ENCODE peak calls at places on chromosomes 11 and 22, in five cellular contexts. One of them, this sample, is unnamed.

GRCh38 chr11:35121326-35121865 is 17.6 kb upstream of the CD44 start:
- DNase-seq in mucosa of descending colon: no peak
- DNase-seq in PC-3: no peak
- DNase-seq in WTC11: no peak
- DNase-seq in OCI-LY7: no peak
- DNase-seq in this sample: no peak

GRCh38 chr11:128146926-128147605 is 440.3 kb downstream of the ETS1 start:
- DNase-seq in mucosa of descending colon: no peak
- DNase-seq in PC-3: peak
- DNase-seq in WTC11: no peak
- DNase-seq in OCI-LY7: no peak
- DNase-seq in this sample: no peak

GRCh38 chr11:72222907-72223614 is 1.5 kb upstream of the INPPL1 start:
- DNase-seq in mucosa of descending colon: peak
- DNase-seq in PC-3: peak
- DNase-seq in WTC11: peak
- DNase-seq in OCI-LY7: peak
- DNase-seq in this sample: peak

GRCh38 chr11:17695454-17696441 is 23.6 kb upstream of the MYOD1 start:
- DNase-seq in mucosa of descending colon: no peak
- DNase-seq in PC-3: no peak
- DNase-seq in WTC11: peak
- DNase-seq in OCI-LY7: no peak
- DNase-seq in this sample: no peak

GRCh38 chr22:36027960-36028645 is 521 bp downstream of the RBFOX2 start:
- DNase-seq in mucosa of descending colon: peak
- DNase-seq in PC-3: peak
- DNase-seq in WTC11: peak
- DNase-seq in OCI-LY7: peak
- DNase-seq in this sample: no peak

GRCh38 chr11:111814106-111814505 is 47.9 kb upstream of the PPP2R1B start:
- DNase-seq in mucosa of descending colon: no peak
- DNase-seq in PC-3: no peak
- DNase-seq in WTC11: no peak
- DNase-seq in OCI-LY7: no peak
- DNase-seq in this sample: no peak

GRCh38 chr22:46613606-46613997 is 6.6 kb upstream of the GRAMD4 start:
- DNase-seq in mucosa of descending colon: peak
- DNase-seq in PC-3: no peak
- DNase-seq in WTC11: no peak
- DNase-seq in OCI-LY7: peak
- DNase-seq in this sample: no peak

GRCh38 chr11:85236211-85236610 is 390.9 kb downstream of the DLG2 start:
- DNase-seq in mucosa of descending colon: no peak
- DNase-seq in PC-3: no peak
- DNase-seq in WTC11: no peak
- DNase-seq in OCI-LY7: no peak
- DNase-seq in this sample: no peak

GRCh38 chr22:35506259-35506570 is 34.4 kb upstream of the RASD2 start:
- DNase-seq in mucosa of descending colon: no peak
- DNase-seq in PC-3: peak
- DNase-seq in WTC11: no peak
- DNase-seq in OCI-LY7: no peak
- DNase-seq in this sample: no peak

GRCh38 chr11:119166368-119167076 is 2.0 kb upstream of the NLRX1 start:
- DNase-seq in mucosa of descending colon: no peak
- DNase-seq in PC-3: peak
- DNase-seq in WTC11: no peak
- DNase-seq in OCI-LY7: no peak
- DNase-seq in this sample: peak

GRCh38 chr22:46971141-46971775 is 208.8 kb downstream of the TBC1D22A start:
- DNase-seq in mucosa of descending colon: no peak
- DNase-seq in PC-3: no peak
- DNase-seq in WTC11: no peak
- DNase-seq in OCI-LY7: no peak
- DNase-seq in this sample: no peak

GRCh38 chr11:118545533-118545932 is 14.5 kb downstream of the TMEM25 start:
- DNase-seq in mucosa of descending colon: no peak
- DNase-seq in PC-3: no peak
- DNase-seq in WTC11: no peak
- DNase-seq in OCI-LY7: no peak
- DNase-seq in this sample: no peak

GRCh38 chr11:2475151-2475918 is 30.5 kb downstream of the KCNQ1 start:
- DNase-seq in mucosa of descending colon: no peak
- DNase-seq in PC-3: no peak
- DNase-seq in WTC11: no peak
- DNase-seq in OCI-LY7: no peak
- DNase-seq in this sample: no peak

GRCh38 chr22:24106385-24107381 is 74.6 kb upstream of the SUSD2 start:
- DNase-seq in mucosa of descending colon: no peak
- DNase-seq in PC-3: no peak
- DNase-seq in WTC11: peak
- DNase-seq in OCI-LY7: peak
- DNase-seq in this sample: no peak

GRCh38 chr22:43042101-43042780 is 27.3 kb upstream of the PACSIN2 start:
- DNase-seq in mucosa of descending colon: no peak
- DNase-seq in PC-3: no peak
- DNase-seq in WTC11: no peak
- DNase-seq in OCI-LY7: no peak
- DNase-seq in this sample: no peak

GRCh38 chr11:85526564-85526963 is 100.6 kb downstream of the DLG2 start:
- DNase-seq in mucosa of descending colon: no peak
- DNase-seq in PC-3: no peak
- DNase-seq in WTC11: no peak
- DNase-seq in OCI-LY7: no peak
- DNase-seq in this sample: no peak

GRCh38 chr11:119369035-119369925 is 12.2 kb downstream of the USP2 start:
- DNase-seq in mucosa of descending colon: peak
- DNase-seq in PC-3: no peak
- DNase-seq in WTC11: no peak
- DNase-seq in OCI-LY7: peak
- DNase-seq in this sample: no peak

GRCh38 chr11:118883368-118884071 is at the start of gene CXCR5:
- DNase-seq in mucosa of descending colon: no peak
- DNase-seq in PC-3: no peak
- DNase-seq in WTC11: no peak
- DNase-seq in OCI-LY7: peak
- DNase-seq in this sample: no peak

GRCh38 chr22:44671742-44672141 is 30.3 kb upstream of the PRR5 start:
- DNase-seq in mucosa of descending colon: no peak
- DNase-seq in PC-3: no peak
- DNase-seq in WTC11: no peak
- DNase-seq in OCI-LY7: no peak
- DNase-seq in this sample: peak

GRCh38 chr22:40922484-40923303 is 28.5 kb upstream of the RBX1 start:
- DNase-seq in mucosa of descending colon: no peak
- DNase-seq in PC-3: peak
- DNase-seq in WTC11: no peak
- DNase-seq in OCI-LY7: peak
- DNase-seq in this sample: peak

GRCh38 chr22:29733362-29734322 is 13.8 kb downstream of the CABP7 start:
- DNase-seq in mucosa of descending colon: no peak
- DNase-seq in PC-3: no peak
- DNase-seq in WTC11: no peak
- DNase-seq in OCI-LY7: no peak
- DNase-seq in this sample: no peak

GRCh38 chr11:65008873-65009272 is 5.1 kb upstream of the ARL2 start:
- DNase-seq in mucosa of descending colon: no peak
- DNase-seq in PC-3: no peak
- DNase-seq in WTC11: no peak
- DNase-seq in OCI-LY7: no peak
- DNase-seq in this sample: no peak

GRCh38 chr11:65014146-65014960 is at the start of gene ARL2:
- DNase-seq in mucosa of descending colon: no peak
- DNase-seq in PC-3: no peak
- DNase-seq in WTC11: peak
- DNase-seq in OCI-LY7: no peak
- DNase-seq in this sample: no peak

GRCh38 chr11:65013692-65014145 is 241 bp upstream of the ARL2 start:
- DNase-seq in mucosa of descending colon: peak
- DNase-seq in PC-3: peak
- DNase-seq in WTC11: peak
- DNase-seq in OCI-LY7: peak
- DNase-seq in this sample: peak

GRCh38 chr11:65016705-65017104 is 2.7 kb downstream of the ARL2 start:
- DNase-seq in mucosa of descending colon: no peak
- DNase-seq in PC-3: no peak
- DNase-seq in WTC11: peak
- DNase-seq in OCI-LY7: peak
- DNase-seq in this sample: no peak

GRCh38 chr11:65013130-65013691 is 749 bp upstream of the ARL2 start:
- DNase-seq in mucosa of descending colon: peak
- DNase-seq in PC-3: peak
- DNase-seq in WTC11: peak
- DNase-seq in OCI-LY7: no peak
- DNase-seq in this sample: peak
- TF ChIP-seq CTCF in mucosa of descending colon: peak
- TF ChIP-seq CTCF in PC-3: peak
- TF ChIP-seq CTCF in WTC11: peak
- TF ChIP-seq CTCF in OCI-LY7: peak
- TF ChIP-seq CTCF in this sample: peak

GRCh38 chr11:115103921-115104320 is 400.3 kb downstream of the CADM1 start:
- DNase-seq in mucosa of descending colon: no peak
- DNase-seq in PC-3: no peak
- DNase-seq in WTC11: no peak
- DNase-seq in OCI-LY7: no peak
- DNase-seq in this sample: no peak
- TF ChIP-seq CTCF in mucosa of descending colon: no peak
- TF ChIP-seq CTCF in PC-3: no peak
- TF ChIP-seq CTCF in WTC11: no peak
- TF ChIP-seq CTCF in OCI-LY7: peak
- TF ChIP-seq CTCF in this sample: peak

DNA sequence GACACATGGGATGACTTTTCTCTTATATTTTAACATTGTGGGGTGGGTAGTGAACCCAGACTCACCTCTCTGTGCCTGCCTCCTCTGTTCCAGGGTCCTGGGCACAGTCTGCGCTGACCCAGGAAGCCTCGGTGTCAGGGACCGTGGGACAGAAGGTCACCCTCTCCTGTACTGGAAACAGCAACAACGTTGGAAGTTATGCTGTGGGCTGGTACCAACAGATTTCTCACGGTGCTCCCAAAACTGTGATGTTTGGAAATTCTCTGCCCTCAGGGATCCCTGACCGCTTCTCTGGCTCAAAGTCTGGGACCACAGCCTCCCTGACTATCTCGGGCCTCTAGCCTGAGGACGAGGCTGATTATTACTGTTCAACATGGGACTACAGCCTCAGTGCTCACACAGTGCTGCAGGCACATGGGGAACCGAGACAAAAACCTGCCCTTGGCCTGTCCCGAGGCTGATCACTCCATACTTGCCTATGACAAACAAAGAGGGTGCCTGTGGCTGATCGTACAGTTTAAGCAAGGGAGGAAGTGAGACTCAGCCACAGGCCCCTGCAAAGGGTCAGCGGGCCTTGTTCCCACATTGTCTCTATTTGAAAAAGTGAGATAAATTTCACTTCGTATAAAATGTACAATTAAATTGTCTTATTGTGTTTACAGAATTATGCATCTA is 43.7 kb upstream of the TOP3B start:
- DNase-seq in mucosa of descending colon: no peak
- DNase-seq in PC-3: no peak
- DNase-seq in WTC11: no peak
- DNase-seq in OCI-LY7: peak
- DNase-seq in this sample: no peak
- TF ChIP-seq CTCF in mucosa of descending colon: no peak
- TF ChIP-seq CTCF in PC-3: no peak
- TF ChIP-seq CTCF in WTC11: no peak
- TF ChIP-seq CTCF in OCI-LY7: no peak
- TF ChIP-seq CTCF in this sample: no peak

DNA sequence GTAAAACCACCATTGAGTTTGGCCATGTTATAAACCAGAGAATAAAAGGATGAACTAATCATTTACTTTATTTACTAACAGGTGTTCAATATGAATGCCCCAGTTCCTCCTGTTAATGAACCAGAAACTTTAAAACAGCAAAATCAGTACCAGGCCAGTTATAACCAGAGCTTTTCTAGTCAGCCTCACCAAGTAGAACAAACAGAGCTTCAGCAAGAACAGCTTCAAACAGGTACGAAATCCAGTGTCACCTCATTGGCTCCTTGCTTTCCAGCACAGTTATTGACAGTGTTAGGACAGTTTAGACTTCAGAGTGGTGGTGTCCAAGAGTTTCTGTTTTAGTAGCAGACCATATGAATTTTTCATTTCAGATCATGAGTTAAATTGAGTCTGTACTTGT is 13.6 kb upstream of the NAT10 start:
- DNase-seq in mucosa of descending colon: no peak
- DNase-seq in PC-3: no peak
- DNase-seq in WTC11: no peak
- DNase-seq in OCI-LY7: no peak
- DNase-seq in this sample: no peak
- TF ChIP-seq CTCF in mucosa of descending colon: no peak
- TF ChIP-seq CTCF in PC-3: no peak
- TF ChIP-seq CTCF in WTC11: no peak
- TF ChIP-seq CTCF in OCI-LY7: no peak
- TF ChIP-seq CTCF in this sample: no peak

DNA sequence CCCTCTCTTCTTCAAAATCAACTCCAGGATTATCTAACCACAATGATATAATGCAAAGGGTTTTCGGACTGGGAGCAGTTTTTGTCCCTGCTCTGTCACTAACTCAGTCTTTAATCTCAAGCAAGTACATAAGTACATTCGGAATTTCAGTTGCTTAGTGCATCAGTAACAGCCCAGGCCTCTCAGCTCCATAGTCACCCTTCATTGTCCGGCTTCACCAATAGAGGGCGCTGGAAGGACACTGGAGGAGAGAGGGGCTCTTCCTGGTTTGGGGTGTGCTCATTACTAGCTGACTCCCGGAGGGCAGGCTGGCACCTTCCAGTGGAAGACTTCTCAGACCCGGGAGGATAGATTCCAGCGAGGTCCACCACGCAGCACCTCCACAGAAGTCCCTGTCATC is 90.4 kb upstream of the PDGFD start:
- DNase-seq in mucosa of descending colon: peak
- DNase-seq in PC-3: peak
- DNase-seq in WTC11: peak
- DNase-seq in OCI-LY7: peak
- DNase-seq in this sample: no peak
- TF ChIP-seq CTCF in mucosa of descending colon: no peak
- TF ChIP-seq CTCF in PC-3: peak
- TF ChIP-seq CTCF in WTC11: peak
- TF ChIP-seq CTCF in OCI-LY7: peak
- TF ChIP-seq CTCF in this sample: peak

This sample was measured in HFFc6.